ENCODE peak calls at places on chromosomes 3 and 15, in nine cellular contexts. One of them, this sample, is unnamed.

GRCh38 chr3:101851833-101852232 is 2.5 kb downstream of the NFKBIZ start:
- DNase-seq in MCF 10A: no peak
- DNase-seq in activated B cell treated with CpG ODN at 0.5 μM for 24 hours: no peak
- DNase-seq in endothelial cell: no peak
- DNase-seq in heart left ventricle: no peak
- DNase-seq in astrocyte of the spinal cord: no peak
- DNase-seq in PC-9: no peak
- DNase-seq in cardiac muscle cell: no peak
- DNase-seq in IMR-90: no peak
- DNase-seq in this sample: no peak

GRCh38 chr3:5187152-5187919 is at the start of gene EDEM1:
- DNase-seq in MCF 10A: peak; percentile 95
- DNase-seq in activated B cell treated with CpG ODN at 0.5 μM for 24 hours: peak; percentile 100
- DNase-seq in endothelial cell: peak; percentile 99
- DNase-seq in heart left ventricle: peak; percentile 96
- DNase-seq in astrocyte of the spinal cord: peak; percentile 96
- DNase-seq in PC-9: peak; percentile 98
- DNase-seq in cardiac muscle cell: peak; percentile 93
- DNase-seq in IMR-90: peak; percentile 94
- DNase-seq in this sample: peak; percentile 98

GRCh38 chr3:194592798-194593752 is 40.1 kb downstream of the TMEM44 start:
- DNase-seq in MCF 10A: peak; percentile 97
- DNase-seq in activated B cell treated with CpG ODN at 0.5 μM for 24 hours: no peak
- DNase-seq in endothelial cell: no peak
- DNase-seq in heart left ventricle: no peak
- DNase-seq in astrocyte of the spinal cord: peak; percentile 100
- DNase-seq in PC-9: peak; percentile 81
- DNase-seq in cardiac muscle cell: no peak
- DNase-seq in IMR-90: peak; percentile 100
- DNase-seq in this sample: no peak

GRCh38 chr3:188104050-188104449 is 49.9 kb upstream of the LPP start:
- DNase-seq in MCF 10A: no peak
- DNase-seq in activated B cell treated with CpG ODN at 0.5 μM for 24 hours: no peak
- DNase-seq in endothelial cell: no peak
- DNase-seq in heart left ventricle: no peak
- DNase-seq in astrocyte of the spinal cord: no peak
- DNase-seq in PC-9: no peak
- DNase-seq in cardiac muscle cell: no peak
- DNase-seq in IMR-90: peak; percentile 25
- DNase-seq in this sample: no peak

GRCh38 chr15:44726568-44727461 is 9.5 kb upstream of the TRIM69 start:
- DNase-seq in MCF 10A: peak; percentile 90
- DNase-seq in activated B cell treated with CpG ODN at 0.5 μM for 24 hours: no peak
- DNase-seq in endothelial cell: no peak
- DNase-seq in heart left ventricle: no peak
- DNase-seq in astrocyte of the spinal cord: peak; percentile 95
- DNase-seq in PC-9: peak; percentile 62
- DNase-seq in cardiac muscle cell: no peak
- DNase-seq in IMR-90: peak; percentile 94
- DNase-seq in this sample: no peak

GRCh38 chr3:4751057-4752051 is 227.9 kb upstream of the BHLHE40 start:
- DNase-seq in MCF 10A: peak; percentile 73
- DNase-seq in activated B cell treated with CpG ODN at 0.5 μM for 24 hours: no peak
- DNase-seq in endothelial cell: no peak
- DNase-seq in heart left ventricle: no peak
- DNase-seq in astrocyte of the spinal cord: peak; percentile 81
- DNase-seq in PC-9: peak; percentile 5
- DNase-seq in cardiac muscle cell: no peak
- DNase-seq in IMR-90: peak; percentile 87
- DNase-seq in this sample: no peak

GRCh38 chr3:123119802-123120201 is 53.0 kb downstream of the PDIA5 start:
- DNase-seq in MCF 10A: no peak
- DNase-seq in activated B cell treated with CpG ODN at 0.5 μM for 24 hours: no peak
- DNase-seq in endothelial cell: no peak
- DNase-seq in heart left ventricle: no peak
- DNase-seq in astrocyte of the spinal cord: no peak
- DNase-seq in PC-9: no peak
- DNase-seq in cardiac muscle cell: no peak
- DNase-seq in IMR-90: no peak
- DNase-seq in this sample: no peak

GRCh38 chr3:4802903-4803302 is 176.3 kb upstream of the BHLHE40 start:
- DNase-seq in MCF 10A: no peak
- DNase-seq in activated B cell treated with CpG ODN at 0.5 μM for 24 hours: no peak
- DNase-seq in endothelial cell: no peak
- DNase-seq in heart left ventricle: no peak
- DNase-seq in astrocyte of the spinal cord: no peak
- DNase-seq in PC-9: no peak
- DNase-seq in cardiac muscle cell: no peak
- DNase-seq in IMR-90: no peak
- DNase-seq in this sample: no peak

GRCh38 chr3:178260887-178261286 is 275.3 kb upstream of the KCNMB2 start:
- DNase-seq in MCF 10A: no peak
- DNase-seq in activated B cell treated with CpG ODN at 0.5 μM for 24 hours: no peak
- DNase-seq in endothelial cell: no peak
- DNase-seq in heart left ventricle: no peak
- DNase-seq in astrocyte of the spinal cord: no peak
- DNase-seq in PC-9: no peak
- DNase-seq in cardiac muscle cell: peak; percentile 1
- DNase-seq in IMR-90: no peak
- DNase-seq in this sample: no peak

GRCh38 chr15:48001393-48002059 is 119.3 kb upstream of the SLC24A5 start:
- DNase-seq in MCF 10A: no peak
- DNase-seq in activated B cell treated with CpG ODN at 0.5 μM for 24 hours: no peak
- DNase-seq in endothelial cell: no peak
- DNase-seq in heart left ventricle: no peak
- DNase-seq in astrocyte of the spinal cord: no peak
- DNase-seq in PC-9: no peak
- DNase-seq in cardiac muscle cell: no peak
- DNase-seq in IMR-90: no peak
- DNase-seq in this sample: no peak

GRCh38 chr3:60363817-60364216 is 887.4 kb downstream of the FHIT start:
- DNase-seq in MCF 10A: no peak
- DNase-seq in activated B cell treated with CpG ODN at 0.5 μM for 24 hours: no peak
- DNase-seq in endothelial cell: no peak
- DNase-seq in heart left ventricle: no peak
- DNase-seq in astrocyte of the spinal cord: peak; percentile 14
- DNase-seq in PC-9: no peak
- DNase-seq in cardiac muscle cell: no peak
- DNase-seq in IMR-90: peak; percentile 72
- DNase-seq in this sample: no peak

GRCh38 chr15:88981244-88982215 is 68.4 kb upstream of the MFGE8 start:
- DNase-seq in MCF 10A: no peak
- DNase-seq in activated B cell treated with CpG ODN at 0.5 μM for 24 hours: no peak
- DNase-seq in endothelial cell: no peak
- DNase-seq in heart left ventricle: no peak
- DNase-seq in astrocyte of the spinal cord: peak; percentile 37
- DNase-seq in PC-9: no peak
- DNase-seq in cardiac muscle cell: no peak
- DNase-seq in IMR-90: no peak
- DNase-seq in this sample: no peak

GRCh38 chr3:141306922-141307321 is 61.4 kb upstream of the ZBTB38 start:
- DNase-seq in MCF 10A: no peak
- DNase-seq in activated B cell treated with CpG ODN at 0.5 μM for 24 hours: no peak
- DNase-seq in endothelial cell: no peak
- DNase-seq in heart left ventricle: no peak
- DNase-seq in astrocyte of the spinal cord: no peak
- DNase-seq in PC-9: no peak
- DNase-seq in cardiac muscle cell: no peak
- DNase-seq in IMR-90: no peak
- DNase-seq in this sample: no peak

GRCh38 chr3:141306276-141306675 is 62.0 kb upstream of the ZBTB38 start:
- DNase-seq in MCF 10A: no peak
- DNase-seq in activated B cell treated with CpG ODN at 0.5 μM for 24 hours: no peak
- DNase-seq in endothelial cell: no peak
- DNase-seq in heart left ventricle: no peak
- DNase-seq in astrocyte of the spinal cord: no peak
- DNase-seq in PC-9: no peak
- DNase-seq in cardiac muscle cell: no peak
- DNase-seq in IMR-90: peak; percentile 36
- DNase-seq in this sample: no peak

GRCh38 chr3:141307351-141308059 is 60.8 kb upstream of the ZBTB38 start:
- DNase-seq in MCF 10A: no peak
- DNase-seq in activated B cell treated with CpG ODN at 0.5 μM for 24 hours: no peak
- DNase-seq in endothelial cell: no peak
- DNase-seq in heart left ventricle: no peak
- DNase-seq in astrocyte of the spinal cord: no peak
- DNase-seq in PC-9: no peak
- DNase-seq in cardiac muscle cell: no peak
- DNase-seq in IMR-90: no peak
- DNase-seq in this sample: no peak

GRCh38 chr3:141311170-141311495 is 57.2 kb upstream of the ZBTB38 start:
- DNase-seq in MCF 10A: no peak
- DNase-seq in activated B cell treated with CpG ODN at 0.5 μM for 24 hours: no peak
- DNase-seq in endothelial cell: no peak
- DNase-seq in heart left ventricle: no peak
- DNase-seq in astrocyte of the spinal cord: no peak
- DNase-seq in PC-9: no peak
- DNase-seq in cardiac muscle cell: no peak
- DNase-seq in IMR-90: no peak
- DNase-seq in this sample: no peak

GRCh38 chr3:141308588-141309218 is 59.6 kb upstream of the ZBTB38 start:
- DNase-seq in MCF 10A: peak; percentile 86
- DNase-seq in activated B cell treated with CpG ODN at 0.5 μM for 24 hours: no peak
- DNase-seq in endothelial cell: peak; percentile 75
- DNase-seq in heart left ventricle: no peak
- DNase-seq in astrocyte of the spinal cord: peak; percentile 42
- DNase-seq in PC-9: peak; percentile 69
- DNase-seq in cardiac muscle cell: peak; percentile 68
- DNase-seq in IMR-90: peak; percentile 34
- DNase-seq in this sample: no peak
- TF ChIP-seq CTCF in MCF 10A: peak; percentile 43
- TF ChIP-seq CTCF in activated B cell treated with CpG ODN at 0.5 μM for 24 hours: no peak
- TF ChIP-seq CTCF in endothelial cell: peak; percentile 41
- TF ChIP-seq CTCF in heart left ventricle: peak; percentile 40
- TF ChIP-seq CTCF in astrocyte of the spinal cord: peak; percentile 68
- TF ChIP-seq CTCF in PC-9: peak; percentile 63
- TF ChIP-seq CTCF in cardiac muscle cell: peak; percentile 67
- TF ChIP-seq CTCF in IMR-90: peak; percentile 44
- TF ChIP-seq CTCF in this sample: peak; percentile 68

GRCh38 chr3:72811551-72811950 is 36.7 kb downstream of the SHQ1 start:
- DNase-seq in MCF 10A: no peak
- DNase-seq in activated B cell treated with CpG ODN at 0.5 μM for 24 hours: no peak
- DNase-seq in endothelial cell: no peak
- DNase-seq in heart left ventricle: no peak
- DNase-seq in astrocyte of the spinal cord: no peak
- DNase-seq in PC-9: no peak
- DNase-seq in cardiac muscle cell: no peak
- DNase-seq in IMR-90: no peak
- DNase-seq in this sample: no peak
- TF ChIP-seq CTCF in MCF 10A: no peak
- TF ChIP-seq CTCF in activated B cell treated with CpG ODN at 0.5 μM for 24 hours: no peak
- TF ChIP-seq CTCF in endothelial cell: peak; percentile 55
- TF ChIP-seq CTCF in heart left ventricle: no peak
- TF ChIP-seq CTCF in astrocyte of the spinal cord: no peak
- TF ChIP-seq CTCF in PC-9: peak; percentile 14
- TF ChIP-seq CTCF in cardiac muscle cell: no peak
- TF ChIP-seq CTCF in IMR-90: no peak
- TF ChIP-seq CTCF in this sample: peak; percentile 55

GRCh38 chr15:69305204-69305931 is 6.7 kb downstream of the PAQR5 start:
- DNase-seq in MCF 10A: peak; percentile 98
- DNase-seq in activated B cell treated with CpG ODN at 0.5 μM for 24 hours: no peak
- DNase-seq in endothelial cell: no peak
- DNase-seq in heart left ventricle: no peak
- DNase-seq in astrocyte of the spinal cord: peak; percentile 85
- DNase-seq in PC-9: peak; percentile 33
- DNase-seq in cardiac muscle cell: no peak
- DNase-seq in IMR-90: peak; percentile 96
- DNase-seq in this sample: no peak

GRCh38 chr15:69305933-69306568 is 7.3 kb downstream of the PAQR5 start:
- DNase-seq in MCF 10A: no peak
- DNase-seq in activated B cell treated with CpG ODN at 0.5 μM for 24 hours: no peak
- DNase-seq in endothelial cell: no peak
- DNase-seq in heart left ventricle: no peak
- DNase-seq in astrocyte of the spinal cord: no peak
- DNase-seq in PC-9: no peak
- DNase-seq in cardiac muscle cell: no peak
- DNase-seq in IMR-90: no peak
- DNase-seq in this sample: no peak

GRCh38 chr15:69302929-69303328 is 4.2 kb downstream of the PAQR5 start:
- DNase-seq in MCF 10A: no peak
- DNase-seq in activated B cell treated with CpG ODN at 0.5 μM for 24 hours: no peak
- DNase-seq in endothelial cell: no peak
- DNase-seq in heart left ventricle: no peak
- DNase-seq in astrocyte of the spinal cord: no peak
- DNase-seq in PC-9: no peak
- DNase-seq in cardiac muscle cell: no peak
- DNase-seq in IMR-90: no peak
- DNase-seq in this sample: no peak

GRCh38 chr15:69304176-69304533 is 5.4 kb downstream of the PAQR5 start:
- DNase-seq in MCF 10A: peak; percentile 94
- DNase-seq in activated B cell treated with CpG ODN at 0.5 μM for 24 hours: no peak
- DNase-seq in endothelial cell: no peak
- DNase-seq in heart left ventricle: no peak
- DNase-seq in astrocyte of the spinal cord: peak; percentile 68
- DNase-seq in PC-9: no peak
- DNase-seq in cardiac muscle cell: no peak
- DNase-seq in IMR-90: peak; percentile 92
- DNase-seq in this sample: no peak

GRCh38 chr15:69303337-69304175 is 4.8 kb downstream of the PAQR5 start:
- DNase-seq in MCF 10A: peak; percentile 40
- DNase-seq in activated B cell treated with CpG ODN at 0.5 μM for 24 hours: no peak
- DNase-seq in endothelial cell: no peak
- DNase-seq in heart left ventricle: no peak
- DNase-seq in astrocyte of the spinal cord: no peak
- DNase-seq in PC-9: no peak
- DNase-seq in cardiac muscle cell: no peak
- DNase-seq in IMR-90: peak; percentile 55
- DNase-seq in this sample: no peak
- TF ChIP-seq CTCF in MCF 10A: peak; percentile 21
- TF ChIP-seq CTCF in activated B cell treated with CpG ODN at 0.5 μM for 24 hours: no peak
- TF ChIP-seq CTCF in endothelial cell: peak; percentile 45
- TF ChIP-seq CTCF in heart left ventricle: no peak
- TF ChIP-seq CTCF in astrocyte of the spinal cord: no peak
- TF ChIP-seq CTCF in PC-9: peak; percentile 43
- TF ChIP-seq CTCF in cardiac muscle cell: peak; percentile 27
- TF ChIP-seq CTCF in IMR-90: peak; percentile 34
- TF ChIP-seq CTCF in this sample: peak; percentile 31

DNA sequence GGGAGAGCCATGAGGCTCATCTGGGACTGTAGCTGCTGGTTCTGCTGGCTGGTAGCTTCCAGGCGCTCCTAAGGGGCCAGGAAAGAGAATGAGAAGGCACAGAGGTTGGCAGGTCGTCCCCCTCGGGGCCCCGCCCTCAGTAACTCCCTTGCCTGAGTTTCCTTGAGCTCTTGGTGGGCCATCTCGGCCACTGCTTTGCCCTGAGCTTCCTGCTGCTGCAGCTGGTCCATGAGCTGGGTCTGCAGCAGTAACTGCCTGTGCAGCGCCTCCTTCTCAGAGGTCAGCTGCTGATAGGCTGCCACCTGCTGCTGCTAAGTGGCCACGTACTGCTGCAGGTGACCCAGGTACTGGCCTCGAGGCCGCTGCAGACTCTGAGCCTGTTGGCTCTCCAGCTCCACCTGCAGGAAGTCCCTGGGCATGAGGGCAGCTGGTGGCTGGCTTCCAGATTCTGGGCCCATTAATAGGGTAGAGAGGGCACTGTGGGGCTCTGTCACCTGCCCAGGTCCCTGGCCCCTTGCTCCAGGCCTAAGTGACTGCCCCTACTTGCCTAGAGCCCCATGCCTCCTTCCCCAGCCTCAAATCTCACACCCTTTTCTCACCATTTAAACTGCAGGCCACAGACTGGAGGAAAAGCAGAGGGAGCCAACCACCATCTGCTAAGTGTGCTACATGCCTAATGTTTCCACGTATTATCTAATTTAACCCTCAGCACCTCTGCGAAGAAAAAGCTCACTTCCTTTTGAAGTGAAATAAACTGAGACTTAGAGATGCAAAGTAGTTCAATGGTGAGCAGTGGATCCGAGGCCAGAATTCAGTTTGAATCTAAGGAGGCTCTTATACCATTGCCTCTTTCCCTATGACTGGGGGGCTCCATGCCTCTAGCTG is 10.8 kb upstream of the VPS33B start:
- DNase-seq in MCF 10A: peak; percentile 80
- DNase-seq in activated B cell treated with CpG ODN at 0.5 μM for 24 hours: peak; percentile 36
- DNase-seq in endothelial cell: peak; percentile 72
- DNase-seq in heart left ventricle: peak; percentile 53
- DNase-seq in astrocyte of the spinal cord: no peak
- DNase-seq in PC-9: peak; percentile 88
- DNase-seq in cardiac muscle cell: peak; percentile 71
- DNase-seq in IMR-90: no peak
- DNase-seq in this sample: no peak
- TF ChIP-seq CTCF in MCF 10A: peak; percentile 80
- TF ChIP-seq CTCF in activated B cell treated with CpG ODN at 0.5 μM for 24 hours: no peak
- TF ChIP-seq CTCF in endothelial cell: peak; percentile 68
- TF ChIP-seq CTCF in heart left ventricle: peak; percentile 51
- TF ChIP-seq CTCF in astrocyte of the spinal cord: peak; percentile 72
- TF ChIP-seq CTCF in PC-9: peak; percentile 83
- TF ChIP-seq CTCF in cardiac muscle cell: peak; percentile 66
- TF ChIP-seq CTCF in IMR-90: peak; percentile 32
- TF ChIP-seq CTCF in this sample: peak; percentile 73